ENCODE peak calls at places on chromosomes 4 and X, in six cellular contexts. D is HepG2, U is WERI-Rb-1, W is substantia nigra, K is PC-9, E is pancreas. X is an unnamed sample.

GRCh38 chrX:136268051-136269048 is 17.1 kb upstream of the MAP7D3 start:
- DNase-seq in D (peak), U (peak), W (no peak), K (peak), E (peak), X (peak)

GRCh38 chr4:183746305-183747229 is 87.5 kb downstream of the TRAPPC11 start:
- DNase-seq in D (no peak), U (no peak), W (no peak), K (no peak), E (no peak), X (no peak)

GRCh38 chrX:69149466-69150293 is 15.6 kb downstream of the PJA1 start:
- DNase-seq in D (no peak), U (no peak), W (no peak), K (no peak), E (peak), X (no peak)

GRCh38 chrX:124211312-124211942 is 121.0 kb upstream of the TEX13D start:
- DNase-seq in D (peak), U (peak), W (no peak), K (no peak), E (no peak), X (no peak)

GRCh38 chr4:10164877-10165283 is 48.3 kb upstream of the WDR1 start:
- DNase-seq in D (peak), U (peak), W (peak), K (no peak), E (no peak), X (peak)

GRCh38 chrX:36930491-36930890 is 77.7 kb upstream of the FAM47C start:
- DNase-seq in D (no peak), U (no peak), W (no peak), K (no peak), E (no peak), X (no peak)

GRCh38 chr4:69321153-69321729 is 41.0 kb downstream of the UGT2B28 start:
- DNase-seq in D (no peak), U (no peak), W (no peak), K (no peak), E (peak), X (no peak)

GRCh38 chr4:142547974-142548373 is 298.1 kb downstream of the INPP4B start:
- DNase-seq in D (no peak), U (no peak), W (no peak), K (no peak), E (no peak), X (no peak)

GRCh38 chr4:6236816-6237390 is 32.7 kb upstream of the WFS1 start:
- DNase-seq in D (no peak), U (no peak), W (no peak), K (no peak), E (no peak), X (no peak)

GRCh38 chrX:12887767-12888166 is 18.7 kb upstream of the TLR8 start:
- DNase-seq in D (no peak), U (no peak), W (no peak), K (no peak), E (no peak), X (no peak)

GRCh38 chrX:140836874-140837273 is 127.3 kb downstream of the LINC00632 start:
- DNase-seq in D (no peak), U (no peak), W (no peak), K (no peak), E (no peak), X (no peak)

GRCh38 chr4:1082215-1083182 is 30.9 kb downstream of the RNF212 start:
- DNase-seq in D (no peak), U (no peak), W (no peak), K (peak), E (peak), X (no peak)

GRCh38 chr4:7332216-7333023 is 102.3 kb downstream of the PSAPL1 start:
- DNase-seq in D (no peak), U (no peak), W (no peak), K (peak), E (no peak), X (no peak)

GRCh38 chrX:1163231-1163630 is 49.2 kb downstream of the CRLF2 start:
- DNase-seq in D (no peak), U (no peak), W (no peak), K (no peak), E (no peak), X (no peak)

GRCh38 chr4:103498161-103499070 is 221.4 kb downstream of the TACR3 start:
- DNase-seq in D (no peak), U (no peak), W (no peak), K (peak), E (no peak), X (no peak)

GRCh38 chr4:174255790-174256189 is 27.7 kb downstream of the FBXO8 start:
- DNase-seq in D (no peak), U (no peak), W (no peak), K (no peak), E (no peak), X (no peak)

GRCh38 chrX:73468376-73468775 is 21.5 kb downstream of the CDX4 start:
- DNase-seq in D (no peak), U (no peak), W (no peak), K (no peak), E (no peak), X (no peak)

GRCh38 chr4:71774136-71774535 is 9.7 kb downstream of the GC start:
- DNase-seq in D (no peak), U (no peak), W (no peak), K (no peak), E (no peak), X (no peak)

GRCh38 chr4:122673252-122673651 is 52.4 kb upstream of the IL21 start:
- DNase-seq in D (no peak), U (no peak), W (no peak), K (no peak), E (no peak), X (no peak)

GRCh38 chrX:2781698-2782097 is 29.9 kb downstream of the XG start:
- DNase-seq in D (no peak), U (no peak), W (no peak), K (no peak), E (no peak), X (no peak)

GRCh38 chrX:14864626-14865025 is 8.2 kb downstream of the FANCB start:
- DNase-seq in D (no peak), U (no peak), W (no peak), K (no peak), E (no peak), X (no peak)

GRCh38 chr4:181863846-181864245 is 379.4 kb upstream of the TENM3 start:
- DNase-seq in D (no peak), U (no peak), W (no peak), K (no peak), E (no peak), X (no peak)

GRCh38 chr4:17111959-17112659 is 213.7 kb upstream of the LDB2 start:
- DNase-seq in D (peak), U (peak), W (peak), K (no peak), E (no peak), X (peak)

DNA sequence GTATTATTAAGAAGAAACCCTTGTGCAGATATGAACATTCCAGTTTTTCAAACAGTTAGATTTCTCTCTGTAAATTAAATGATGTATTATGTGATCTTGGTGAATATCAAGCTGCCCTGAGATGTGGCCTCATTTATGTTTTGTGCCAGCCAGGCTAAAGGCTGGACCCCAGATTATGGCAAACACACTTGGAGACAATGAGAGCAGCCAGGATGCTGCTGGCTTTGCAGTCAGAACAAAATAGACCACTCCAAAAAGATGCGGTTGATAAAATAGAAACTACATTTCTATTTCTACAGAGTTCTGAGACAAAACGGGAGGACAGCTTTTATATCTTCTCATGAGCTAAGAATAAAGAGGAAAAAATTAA is 296.5 kb downstream of the PPP3CA start:
- DNase-seq in D (no peak), U (no peak), W (no peak), K (no peak), E (no peak), X (no peak)
- H3K27ac ChIP-seq in D (no peak), U (no peak), W (no peak), K (no peak), E (no peak), X (no peak)

DNA sequence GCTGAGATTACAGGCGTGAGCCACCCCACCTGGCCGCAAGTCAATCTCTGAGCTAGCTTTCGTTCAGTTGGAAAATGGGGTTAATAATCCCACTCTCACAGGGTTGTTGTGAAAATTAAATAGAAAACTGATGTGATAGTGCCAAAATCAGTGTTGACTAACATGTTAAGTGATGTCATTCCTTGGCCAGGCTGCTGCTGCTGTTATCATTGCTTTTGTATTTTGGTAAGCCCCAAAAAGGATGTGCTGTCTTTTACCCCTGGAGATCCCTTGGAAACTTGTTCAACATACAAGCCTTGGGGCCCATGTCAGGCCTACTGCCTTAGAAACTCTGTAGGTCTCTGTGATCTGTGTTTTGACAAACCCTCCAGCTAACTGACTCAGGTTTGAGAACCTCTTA is 106.3 kb downstream of the AFF1 start:
- DNase-seq in D (no peak), U (no peak), W (no peak), K (no peak), E (no peak), X (no peak)
- H3K27ac ChIP-seq in D (no peak), U (no peak), W (no peak), K (no peak), E (peak), X (peak)

GRCh38 chr4:153592090-153592489 is 92.0 kb upstream of the TLR2 start:
- DNase-seq in D (no peak), U (no peak), W (no peak), K (no peak), E (no peak), X (no peak)

GRCh38 chr4:153595894-153596601 is 88.0 kb upstream of the TLR2 start:
- DNase-seq in D (no peak), U (no peak), W (no peak), K (no peak), E (no peak), X (no peak)

GRCh38 chr4:153594208-153594607 is 89.9 kb upstream of the TLR2 start:
- DNase-seq in D (no peak), U (no peak), W (no peak), K (no peak), E (no peak), X (no peak)

GRCh38 chr4:153591441-153591840 is 92.6 kb upstream of the TLR2 start:
- DNase-seq in D (no peak), U (no peak), W (no peak), K (no peak), E (no peak), X (no peak)

GRCh38 chr4:153593166-153593565 is 90.9 kb upstream of the TLR2 start:
- DNase-seq in D (peak), U (no peak), W (no peak), K (no peak), E (no peak), X (no peak)
- H3K27ac ChIP-seq in D (no peak), U (no peak), W (no peak), K (no peak), E (no peak), X (no peak)

GRCh38 chr4:8534129-8534528 is 46.1 kb upstream of the GPR78 start:
- DNase-seq in D (no peak), U (no peak), W (no peak), K (peak), E (peak), X (no peak)
- H3K27ac ChIP-seq in D (no peak), U (no peak), W (no peak), K (peak), E (peak), X (no peak)

GRCh38 chr4:128475597-128475996 is 188.0 kb upstream of the PGRMC2 start:
- DNase-seq in D (no peak), U (no peak), W (no peak), K (no peak), E (no peak), X (no peak)
- H3K27ac ChIP-seq in D (no peak), U (peak), W (no peak), K (no peak), E (no peak), X (no peak)

DNA sequence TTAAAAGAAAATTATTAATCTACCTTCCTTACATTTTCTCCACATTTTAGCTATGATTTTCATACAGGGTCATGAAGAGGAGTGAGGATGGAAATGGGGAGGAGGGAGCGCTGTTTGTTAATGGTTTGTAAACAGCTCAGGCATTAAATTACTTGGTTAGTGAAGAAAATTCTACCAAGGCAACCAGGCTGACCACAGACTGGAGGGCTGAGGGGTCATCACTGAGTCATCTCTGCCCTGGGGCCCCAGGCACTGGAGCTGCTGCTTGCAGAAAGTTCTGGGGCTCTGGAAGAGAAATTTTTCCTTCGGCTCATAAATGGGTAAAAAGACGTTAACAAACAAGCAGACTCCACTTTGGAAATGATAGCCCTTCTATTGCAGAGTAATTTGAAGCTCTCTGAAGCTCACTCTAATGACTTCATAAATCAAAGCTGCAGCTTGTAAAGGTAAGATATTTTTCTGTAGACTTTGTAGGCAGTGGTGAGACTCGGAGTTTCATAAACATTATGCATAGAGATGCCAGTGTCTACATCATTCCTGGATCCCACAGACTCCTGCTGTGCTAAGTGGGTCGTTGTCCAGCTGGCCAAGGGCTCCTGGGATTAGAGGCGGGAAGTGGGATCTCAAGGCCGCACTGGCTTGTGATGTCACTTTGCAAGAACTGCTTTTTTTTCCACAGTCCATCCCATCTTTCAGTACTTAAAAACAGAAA is 159.6 kb downstream of the PTTG2 start:
- DNase-seq in D (no peak), U (peak), W (no peak), K (peak), E (no peak), X (no peak)
- H3K27ac ChIP-seq in D (no peak), U (no peak), W (no peak), K (peak), E (no peak), X (no peak)

X was measured in caudate nucleus.